ENCODE peak calls at places on chromosome 7, in eight cellular contexts. J is kidney; Y is activated naive CD4-positive, alpha-beta T cell; G is transverse colon; U is GM13977; R is heart left ventricle; P is AG10803; Z is spleen. N is an unnamed sample.

GRCh38 chr7:100545636-100546128 is 6.7 kb downstream of the AGFG2 start:
- DNase-seq in J (peak; percentile 86), Y (no peak), G (peak; percentile 39), U (peak; percentile 70), R (no peak), P (peak; percentile 74), Z (no peak), N (no peak)

GRCh38 chr7:148729984-148730733 is 31.5 kb downstream of the CUL1 start:
- DNase-seq in J (no peak), Y (no peak), G (no peak), U (no peak), R (no peak), P (peak; percentile 40), Z (no peak), N (no peak)

GRCh38 chr7:93228302-93228701 is 2.0 kb upstream of the HEPACAM2 start:
- DNase-seq in J (no peak), Y (no peak), G (no peak), U (peak; percentile 31), R (no peak), P (peak; percentile 66), Z (no peak), N (peak; percentile 74)

GRCh38 chr7:154892459-154892858 is 110.5 kb downstream of the PAXIP1 start:
- DNase-seq in J (no peak), Y (no peak), G (no peak), U (no peak), R (no peak), P (no peak), Z (no peak), N (peak; percentile 86)

GRCh38 chr7:29413511-29414178 is 150.0 kb upstream of the PRR15 start:
- DNase-seq in J (no peak), Y (no peak), G (no peak), U (no peak), R (no peak), P (no peak), Z (no peak), N (no peak)

GRCh38 chr7:90955641-90956207 is 308.5 kb upstream of the FZD1 start:
- DNase-seq in J (no peak), Y (no peak), G (no peak), U (no peak), R (no peak), P (no peak), Z (no peak), N (no peak)

GRCh38 chr7:110521357-110521756 is 569.6 kb upstream of the LRRN3 start:
- DNase-seq in J (no peak), Y (no peak), G (no peak), U (no peak), R (no peak), P (no peak), Z (no peak), N (no peak)

GRCh38 chr7:155002411-155003214 is at the start of gene PAXIP1:
- DNase-seq in J (peak; percentile 83), Y (no peak), G (peak; percentile 49), U (peak; percentile 89), R (peak; percentile 61), P (peak; percentile 37), Z (peak; percentile 92), N (peak; percentile 89)

GRCh38 chr7:92293887-92294616 is 48.3 kb downstream of the ANKIB1 start:
- DNase-seq in J (no peak), Y (no peak), G (no peak), U (no peak), R (no peak), P (no peak), Z (no peak), N (no peak)

GRCh38 chr7:103710247-103710646 is 264.2 kb upstream of the SLC26A5 start:
- DNase-seq in J (no peak), Y (no peak), G (no peak), U (no peak), R (no peak), P (no peak), Z (no peak), N (no peak)